ENCODE peak calls at places on chromosomes 16 and 17, in six cellular contexts. L, Q, R, A, J and C are unnamed samples.

GRCh38 chr16:25108054-25108453 is 3.5 kb upstream of the LCMT1 start:
- DNase-seq in L (no peak), Q (no peak), R (no peak), A (no peak), J (no peak), C (no peak)

GRCh38 chr16:3625331-3625730 is 13.9 kb upstream of the SLX4 start:
- DNase-seq in L (no peak), Q (peak), R (no peak), A (no peak), J (no peak), C (no peak)

GRCh38 chr16:85689285-85689949 is 663 bp upstream of the GINS2 start:
- DNase-seq in L (no peak), Q (no peak), R (no peak), A (no peak), J (no peak), C (no peak)

GRCh38 chr17:2240541-2240940 is 63.0 kb downstream of the SMG6 start:
- DNase-seq in L (no peak), Q (no peak), R (no peak), A (no peak), J (peak), C (no peak)

GRCh38 chr17:77555741-77556291 is 402.7 kb upstream of the TNRC6C start:
- DNase-seq in L (peak), Q (no peak), R (no peak), A (no peak), J (peak), C (no peak)

GRCh38 chr16:71367243-71367976 is 8.9 kb downstream of the CALB2 start:
- DNase-seq in L (peak), Q (no peak), R (peak), A (peak), J (peak), C (no peak)

GRCh38 chr16:47065766-47066688 is 77.7 kb downstream of the NETO2 start:
- DNase-seq in L (no peak), Q (no peak), R (no peak), A (no peak), J (no peak), C (no peak)

GRCh38 chr17:13544292-13544691 is 57.4 kb downstream of the HS3ST3A1 start:
- DNase-seq in L (peak), Q (no peak), R (peak), A (no peak), J (peak), C (no peak)

GRCh38 chr17:15101175-15101574 is 164.0 kb downstream of the PMP22 start:
- DNase-seq in L (no peak), Q (no peak), R (no peak), A (no peak), J (no peak), C (no peak)

GRCh38 chr17:82277851-82278250 is 4.4 kb upstream of the CSNK1D start:
- DNase-seq in L (no peak), Q (no peak), R (no peak), A (no peak), J (no peak), C (no peak)

GRCh38 chr17:6543079-6544010 is 13.0 kb downstream of the PITPNM3 start:
- DNase-seq in L (no peak), Q (no peak), R (no peak), A (no peak), J (no peak), C (no peak)

GRCh38 chr16:28609631-28610594 is at the start of gene SULT1A1:
- DNase-seq in L (peak), Q (peak), R (no peak), A (no peak), J (peak), C (peak)

GRCh38 chr17:22694362-22695227 is 1002.3 kb downstream of the KCNJ18 start:
- DNase-seq in L (no peak), Q (no peak), R (no peak), A (no peak), J (no peak), C (no peak)

GRCh38 chr16:3938843-3939624 is 58.5 kb upstream of the CREBBP start:
- DNase-seq in L (peak), Q (no peak), R (peak), A (no peak), J (peak), C (no peak)

GRCh38 chr16:83475108-83475507 is 332.7 kb upstream of the HSBP1 start:
- DNase-seq in L (no peak), Q (no peak), R (no peak), A (no peak), J (no peak), C (no peak)

GRCh38 chr17:36182176-36183000 is 6.0 kb upstream of the TBC1D3B start:
- DNase-seq in L (peak), Q (no peak), R (no peak), A (no peak), J (no peak), C (no peak)

GRCh38 chr17:80819422-80820164 is 172.0 kb upstream of the CHMP6 start:
- DNase-seq in L (no peak), Q (peak), R (no peak), A (no peak), J (no peak), C (peak)

GRCh38 chr17:76076100-76076764 is 1.7 kb downstream of the GALR2 start:
- DNase-seq in L (no peak), Q (no peak), R (no peak), A (no peak), J (no peak), C (no peak)

GRCh38 chr17:30226878-30227277 is 8.6 kb downstream of the SLC6A4 start:
- DNase-seq in L (no peak), Q (no peak), R (no peak), A (no peak), J (no peak), C (no peak)

GRCh38 chr17:34826332-34826731 is 134.9 kb downstream of the CCT6B start:
- DNase-seq in L (no peak), Q (no peak), R (no peak), A (no peak), J (no peak), C (no peak)

GRCh38 chr17:82869536-82869935 is 29.7 kb upstream of the ZNF750 start:
- DNase-seq in L (no peak), Q (no peak), R (no peak), A (no peak), J (no peak), C (no peak)

GRCh38 chr17:28908640-28909098 is 5.8 kb upstream of the DHRS13 start:
- DNase-seq in L (no peak), Q (peak), R (peak), A (no peak), J (peak), C (peak)

GRCh38 chr17:81057777-81058176 is 22.8 kb downstream of the BAIAP2 start:
- DNase-seq in L (no peak), Q (no peak), R (no peak), A (no peak), J (no peak), C (no peak)

GRCh38 chr16:63289834-63290460 is 1253.7 kb upstream of the CDH8 start:
- DNase-seq in L (no peak), Q (no peak), R (no peak), A (no peak), J (peak), C (no peak)

GRCh38 chr16:81469710-81470481 is 25.3 kb downstream of the CMIP start:
- DNase-seq in L (no peak), Q (no peak), R (no peak), A (peak), J (no peak), C (no peak)

GRCh38 chr16:10581507-10581906 is 1.1 kb upstream of the EMP2 start:
- DNase-seq in L (no peak), Q (no peak), R (no peak), A (no peak), J (peak), C (no peak)

GRCh38 chr17:56121661-56122060 is 31.6 kb upstream of the ANKFN1 start:
- DNase-seq in L (no peak), Q (no peak), R (no peak), A (no peak), J (no peak), C (no peak)

GRCh38 chr17:73749337-73749807 is 105.1 kb upstream of the SDK2 start:
- DNase-seq in L (no peak), Q (no peak), R (no peak), A (no peak), J (no peak), C (no peak)

GRCh38 chr16:31061813-31062440 is 12.1 kb downstream of the ZNF668 start:
- DNase-seq in L (no peak), Q (peak), R (no peak), A (no peak), J (no peak), C (no peak)

GRCh38 chr16:31067342-31067741 is 6.7 kb downstream of the ZNF668 start:
- DNase-seq in L (no peak), Q (no peak), R (no peak), A (no peak), J (no peak), C (no peak)

GRCh38 chr16:31063843-31064611 is 10.0 kb downstream of the ZNF668 start:
- DNase-seq in L (no peak), Q (no peak), R (no peak), A (no peak), J (no peak), C (no peak)

GRCh38 chr16:31063495-31063842 is 10.6 kb downstream of the ZNF668 start:
- DNase-seq in L (no peak), Q (no peak), R (no peak), A (no peak), J (no peak), C (no peak)

GRCh38 chr16:31064882-31065461 is 9.1 kb downstream of the ZNF668 start:
- DNase-seq in L (peak), Q (peak), R (peak), A (no peak), J (peak), C (peak)
- H3K27ac ChIP-seq in L (peak), Q (peak), R (peak), A (no peak), J (no peak), C (peak)

GRCh38 chr17:42251115-42251514 is 25.1 kb downstream of the STAT5B start:
- DNase-seq in L (no peak), Q (no peak), R (no peak), A (no peak), J (peak), C (no peak)

GRCh38 chr17:42253601-42254000 is 22.6 kb downstream of the STAT5B start:
- DNase-seq in L (no peak), Q (no peak), R (no peak), A (no peak), J (no peak), C (no peak)

GRCh38 chr17:42253173-42253545 is 23.0 kb downstream of the STAT5B start:
- DNase-seq in L (no peak), Q (no peak), R (no peak), A (no peak), J (no peak), C (no peak)

GRCh38 chr17:42252528-42253172 is 23.5 kb downstream of the STAT5B start:
- DNase-seq in L (no peak), Q (no peak), R (no peak), A (no peak), J (no peak), C (no peak)

GRCh38 chr17:42255425-42255810 is 20.8 kb downstream of the STAT5B start:
- DNase-seq in L (no peak), Q (no peak), R (no peak), A (no peak), J (no peak), C (no peak)
- H3K27ac ChIP-seq in L (peak), Q (no peak), R (no peak), A (no peak), J (no peak), C (peak)

GRCh38 chr16:69767459-69768229 is 5.5 kb downstream of the WWP2 start:
- DNase-seq in L (no peak), Q (no peak), R (no peak), A (no peak), J (no peak), C (no peak)

GRCh38 chr16:69761983-69762842 is at the start of gene WWP2:
- DNase-seq in L (peak), Q (peak), R (peak), A (peak), J (peak), C (peak)

GRCh38 chr16:69762843-69763556 is 868 bp downstream of the WWP2 start:
- DNase-seq in L (no peak), Q (no peak), R (peak), A (no peak), J (peak), C (no peak)

GRCh38 chr16:69769404-69769803 is 7.3 kb downstream of the WWP2 start:
- DNase-seq in L (no peak), Q (no peak), R (no peak), A (no peak), J (no peak), C (no peak)

DNA sequence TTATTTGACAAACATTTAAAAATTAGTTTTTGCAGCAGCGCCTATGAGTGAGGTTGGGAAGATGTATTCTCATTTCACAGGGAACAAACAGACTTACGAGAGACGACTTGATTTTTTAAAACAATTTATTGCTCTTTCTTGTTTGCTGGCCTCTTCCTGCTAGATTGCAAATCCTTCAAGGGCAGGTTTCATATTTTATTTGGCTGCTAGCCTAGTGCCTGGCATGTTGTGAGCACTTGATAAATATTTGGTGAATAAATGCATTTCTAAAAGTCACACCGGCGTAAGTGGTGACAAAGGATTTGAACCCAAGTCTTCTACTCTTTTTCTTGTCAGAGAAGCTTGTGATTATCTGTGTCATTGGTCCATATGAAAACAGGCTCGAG is 1.4 kb downstream of the WWP2 start:
- DNase-seq in L (no peak), Q (no peak), R (no peak), A (no peak), J (no peak), C (no peak)
- H3K27ac ChIP-seq in L (peak), Q (peak), R (no peak), A (no peak), J (no peak), C (peak)

GRCh38 chr17:79777166-79777843 is 643 bp upstream of the CBX2 start:
- DNase-seq in L (peak), Q (no peak), R (peak), A (no peak), J (peak), C (no peak)
- H3K27ac ChIP-seq in L (no peak), Q (no peak), R (no peak), A (no peak), J (peak), C (peak)

GRCh38 chr17:8125947-8126305 is 2.0 kb upstream of the HES7 start:
- DNase-seq in L (no peak), Q (no peak), R (no peak), A (no peak), J (no peak), C (no peak)
- H3K27ac ChIP-seq in L (peak), Q (peak), R (no peak), A (peak), J (no peak), C (peak)

GRCh38 chr17:58965221-58965620 is 141.5 kb downstream of the TRIM37 start:
- DNase-seq in L (no peak), Q (no peak), R (no peak), A (no peak), J (peak), C (no peak)
- H3K27ac ChIP-seq in L (no peak), Q (no peak), R (no peak), A (no peak), J (no peak), C (no peak)

DNA sequence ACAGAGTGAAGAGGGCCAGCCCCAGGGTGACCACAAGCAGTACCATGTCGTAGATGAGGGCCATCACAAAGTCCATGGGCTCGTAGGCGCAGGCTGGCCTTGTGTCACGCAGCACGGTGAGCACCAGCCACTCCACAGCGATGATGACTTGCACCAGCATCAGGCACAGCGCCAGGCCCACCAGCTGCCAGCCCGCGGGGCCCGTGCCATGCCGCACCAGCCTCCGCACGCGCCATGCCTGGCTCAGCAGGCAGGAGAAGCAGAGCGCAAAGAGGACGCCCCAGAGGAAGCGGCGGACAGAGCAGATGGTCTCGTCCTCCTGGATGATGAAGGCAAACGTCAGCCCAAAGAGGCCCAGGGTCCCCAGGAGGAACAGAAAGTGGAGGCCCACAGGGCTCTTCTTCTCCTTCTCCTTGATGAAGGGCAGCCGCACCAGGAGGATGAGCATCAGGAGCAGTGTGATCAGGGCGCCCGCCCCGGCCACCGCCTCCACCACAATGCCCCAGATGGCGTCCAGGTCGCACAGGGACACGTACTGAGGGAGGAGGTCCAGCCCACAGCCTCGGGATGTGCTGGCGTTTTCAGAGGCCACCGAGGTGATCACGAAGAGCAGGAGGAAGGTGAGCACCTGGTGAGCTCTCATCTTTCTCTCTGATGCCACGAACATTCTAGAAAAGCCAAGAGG is 12.3 kb downstream of the GPRC5B start:
- DNase-seq in L (no peak), Q (no peak), R (no peak), A (no peak), J (no peak), C (peak)
- H3K27ac ChIP-seq in L (peak), Q (no peak), R (no peak), A (no peak), J (no peak), C (peak)

GRCh38 chr16:52238710-52239109 is 308.2 kb downstream of the TOX3 start:
- DNase-seq in L (no peak), Q (no peak), R (no peak), A (no peak), J (no peak), C (no peak)

GRCh38 chr16:52237823-52238222 is 309.1 kb downstream of the TOX3 start:
- DNase-seq in L (no peak), Q (no peak), R (no peak), A (no peak), J (no peak), C (no peak)

GRCh38 chr16:52229471-52229870 is 317.5 kb downstream of the TOX3 start:
- DNase-seq in L (no peak), Q (no peak), R (no peak), A (no peak), J (no peak), C (no peak)

GRCh38 chr16:52235186-52235585 is 311.8 kb downstream of the TOX3 start:
- DNase-seq in L (no peak), Q (no peak), R (no peak), A (no peak), J (no peak), C (no peak)
- H3K27ac ChIP-seq in L (no peak), Q (no peak), R (no peak), A (no peak), J (no peak), C (no peak)